ENCODE peak calls at places on chromosomes 13 and 19, in seven cellular contexts. B is lower leg skin, D is A549, P is suprapubic skin, K is transverse colon, F is ovary, L is stomach. E is an unnamed sample.

GRCh38 chr19:17259118-17259780 is 5.3 kb downstream of the USHBP1 start:
- DNase-seq in L (no peak), P (no peak), F (no peak), K (no peak), D (no peak), B (no peak), E (no peak)

GRCh38 chr13:106507560-106508274 is 27.7 kb downstream of the EFNB2 start:
- DNase-seq in L (no peak), D (no peak), P (no peak), F (no peak), B (no peak), K (no peak), E (peak)

GRCh38 chr13:99486996-99487395 is 14.3 kb upstream of the TM9SF2 start:
- DNase-seq in P (no peak), B (no peak), K (no peak), L (no peak), D (no peak), F (no peak), E (no peak)

GRCh38 chr19:51735759-51736449 is 12.1 kb upstream of the HAS1 start:
- DNase-seq in D (no peak), L (peak), B (no peak), P (peak), F (no peak), K (peak), E (peak)

GRCh38 chr19:1000591-1001537 is 645 bp downstream of the GRIN3B start:
- DNase-seq in D (peak), P (no peak), L (no peak), F (no peak), K (no peak), B (no peak), E (no peak)

GRCh38 chr19:15047680-15048079 is 1.6 kb upstream of the CASP14 start:
- DNase-seq in K (no peak), L (no peak), B (no peak), F (no peak), P (no peak), D (no peak), E (no peak)

GRCh38 chr13:81714513-81714912 is 1373.6 kb upstream of the SPRY2 start:
- DNase-seq in P (no peak), L (no peak), F (no peak), D (no peak), B (no peak), K (no peak), E (no peak)

GRCh38 chr13:21670006-21670882 is 629 bp upstream of the FGF9 start:
- DNase-seq in K (peak), B (peak), L (peak), F (peak), P (peak), D (peak), E (no peak)

GRCh38 chr13:54928071-54928470 is 1899.5 kb downstream of the OLFM4 start:
- DNase-seq in P (no peak), B (no peak), K (no peak), F (no peak), D (no peak), L (no peak), E (no peak)

GRCh38 chr19:13091400-13092161 is 11.1 kb downstream of the LYL1 start:
- DNase-seq in P (no peak), B (no peak), K (no peak), L (no peak), D (no peak), F (peak), E (no peak)

GRCh38 chr13:28494537-28494860 is 429 bp downstream of the FLT1 start:
- DNase-seq in K (no peak), P (no peak), L (no peak), D (no peak), B (no peak), F (no peak), E (no peak)

GRCh38 chr19:44581288-44581687 is 32.1 kb upstream of the IGSF23 start:
- DNase-seq in P (no peak), L (no peak), F (no peak), K (no peak), B (peak), D (no peak), E (no peak)

GRCh38 chr19:38229585-38230073 is 5.6 kb upstream of the DPF1 start:
- DNase-seq in B (no peak), P (no peak), L (peak), F (peak), K (peak), D (peak), E (peak)

GRCh38 chr19:39127812-39128510 is 2.4 kb downstream of the PAK4 start:
- DNase-seq in K (peak), B (no peak), F (no peak), P (no peak), D (no peak), L (peak), E (no peak)

GRCh38 chr13:106100261-106100919 is 435.1 kb downstream of the EFNB2 start:
- DNase-seq in K (peak), P (no peak), L (peak), B (no peak), D (peak), F (no peak), E (no peak)

GRCh38 chr19:15199652-15200574 is 882 bp downstream of the NOTCH3 start:
- DNase-seq in F (peak), B (no peak), K (no peak), L (no peak), D (no peak), P (no peak), E (peak)

GRCh38 chr13:40024578-40024952 is 369.1 kb downstream of the COG6 start:
- DNase-seq in F (no peak), B (no peak), D (no peak), L (no peak), K (no peak), P (no peak), E (no peak)

GRCh38 chr13:90485441-90485840 is 862.0 kb upstream of the MIR17HG start:
- DNase-seq in K (no peak), P (no peak), B (no peak), F (no peak), L (no peak), D (no peak), E (peak)

GRCh38 chr13:51998723-51999471 is 12.4 kb downstream of the ATP7B start:
- DNase-seq in K (no peak), D (no peak), L (no peak), P (no peak), B (no peak), F (no peak), E (no peak)

GRCh38 chr13:51729853-51730553 is 74.0 kb downstream of the DHRS12 start:
- DNase-seq in F (peak), D (no peak), B (peak), L (no peak), P (peak), K (peak), E (peak)

GRCh38 chr13:110274687-110275086 is 32.3 kb downstream of the COL4A1 start:
- DNase-seq in D (no peak), K (no peak), L (no peak), P (no peak), B (peak), F (no peak), E (no peak)

GRCh38 chr13:40401911-40402776 is 264.3 kb downstream of the FOXO1 start:
- DNase-seq in K (peak), L (peak), P (peak), F (peak), D (peak), B (peak), E (peak)

GRCh38 chr19:4391701-4392543 is 8.4 kb downstream of the SH3GL1 start:
- DNase-seq in K (no peak), F (no peak), D (no peak), L (no peak), B (no peak), P (no peak), E (no peak)

GRCh38 chr13:27199691-27200090 is 28.1 kb upstream of the USP12 start:
- DNase-seq in D (no peak), P (no peak), F (no peak), B (no peak), L (no peak), K (no peak), E (no peak)

GRCh38 chr13:31476753-31477152 is 262.6 kb upstream of the RXFP2 start:
- DNase-seq in B (no peak), K (no peak), L (no peak), F (no peak), P (no peak), D (peak), E (no peak)

GRCh38 chr13:90118467-90119071 is 1228.9 kb upstream of the MIR17HG start:
- DNase-seq in K (no peak), P (no peak), L (no peak), D (no peak), F (no peak), B (no peak), E (no peak)

GRCh38 chr13:30880756-30881155 is 25.3 kb upstream of the MEDAG start:
- DNase-seq in B (peak), P (no peak), F (no peak), K (no peak), D (peak), L (no peak), E (no peak)

GRCh38 chr19:19054939-19055440 is 8.8 kb upstream of the SLC25A42 start:
- DNase-seq in K (no peak), B (no peak), F (no peak), D (no peak), P (no peak), L (no peak), E (no peak)
- TF ChIP-seq POLR2A in K (no peak), B (no peak), F (no peak), D (no peak), P (no peak), L (no peak), E (no peak)

DNA sequence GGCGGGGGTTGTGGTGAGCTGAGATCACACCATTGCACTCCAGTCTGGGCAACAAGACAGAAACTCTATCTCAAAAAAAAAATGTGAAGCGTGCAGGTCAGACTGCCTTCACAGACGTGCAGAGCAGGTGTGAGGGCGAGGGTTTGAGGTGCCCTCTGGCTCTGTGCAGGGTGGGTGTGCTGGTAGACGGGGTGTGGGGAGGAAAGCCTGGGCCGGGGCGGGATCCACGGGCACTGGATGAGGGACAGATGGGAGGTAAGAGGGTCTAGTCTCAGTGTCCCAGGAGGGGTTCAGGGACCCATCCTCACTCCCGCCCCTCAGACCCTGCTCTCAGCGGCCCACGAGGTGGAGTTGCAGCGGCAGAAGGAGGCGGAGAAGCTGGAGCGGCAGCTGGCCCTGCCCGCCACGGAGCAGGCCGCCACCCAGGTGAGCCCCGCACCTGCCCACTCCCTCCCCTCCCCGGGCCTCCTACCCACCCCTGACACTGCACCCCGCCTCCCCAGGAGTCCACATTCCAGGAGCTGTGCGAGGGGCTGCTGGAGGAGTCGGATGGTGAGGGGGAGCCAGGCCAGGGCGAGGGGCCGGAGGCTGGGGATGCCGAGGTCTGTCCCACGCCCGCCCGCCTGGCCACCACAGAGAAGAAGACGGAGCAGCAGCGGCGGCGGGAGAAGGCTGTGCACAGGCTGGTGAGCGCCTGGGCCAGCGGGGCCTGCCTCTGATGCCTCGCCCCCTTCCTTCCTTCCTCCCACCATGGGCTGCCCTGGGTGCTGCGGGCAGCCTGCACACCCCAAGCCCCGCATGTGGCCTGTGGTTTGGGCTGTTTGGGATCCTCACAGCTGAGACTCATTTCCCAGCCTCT is 9.1 kb downstream of the NOP53 start:
- DNase-seq in P (peak), D (no peak), K (no peak), F (no peak), L (no peak), B (no peak), E (no peak)
- TF ChIP-seq POLR2A in P (no peak), D (no peak), K (no peak), F (no peak), L (no peak), B (no peak), E (no peak)

GRCh38 chr13:29849071-29849541 is 1.3 kb downstream of the UBL3 start:
- DNase-seq in D (no peak), F (no peak), B (no peak), K (peak), P (no peak), L (no peak), E (no peak)
- TF ChIP-seq POLR2A in D (no peak), F (no peak), B (no peak), K (no peak), P (no peak), L (no peak), E (no peak)

GRCh38 chr13:47258384-47258783 is 361.5 kb upstream of the HTR2A start:
- DNase-seq in F (no peak), K (no peak), B (no peak), L (no peak), D (no peak), P (no peak), E (no peak)
- TF ChIP-seq POLR2A in F (no peak), K (no peak), B (no peak), L (no peak), D (no peak), P (no peak), E (no peak)

GRCh38 chr13:71865858-71866172 is 1.2 kb downstream of the DACH1 start:
- DNase-seq in D (no peak), L (no peak), B (no peak), K (peak), P (no peak), F (no peak), E (no peak)

GRCh38 chr13:71864981-71865857 is 1.8 kb downstream of the DACH1 start:
- DNase-seq in K (peak), B (peak), D (no peak), F (peak), P (peak), L (no peak), E (no peak)

GRCh38 chr13:71869274-71869673 is 2.3 kb upstream of the DACH1 start:
- DNase-seq in K (no peak), P (no peak), B (no peak), L (no peak), D (no peak), F (no peak), E (no peak)

GRCh38 chr13:71866173-71867091 is 572 bp downstream of the DACH1 start:
- DNase-seq in L (peak), B (peak), P (no peak), D (no peak), K (peak), F (peak), E (no peak)

DNA sequence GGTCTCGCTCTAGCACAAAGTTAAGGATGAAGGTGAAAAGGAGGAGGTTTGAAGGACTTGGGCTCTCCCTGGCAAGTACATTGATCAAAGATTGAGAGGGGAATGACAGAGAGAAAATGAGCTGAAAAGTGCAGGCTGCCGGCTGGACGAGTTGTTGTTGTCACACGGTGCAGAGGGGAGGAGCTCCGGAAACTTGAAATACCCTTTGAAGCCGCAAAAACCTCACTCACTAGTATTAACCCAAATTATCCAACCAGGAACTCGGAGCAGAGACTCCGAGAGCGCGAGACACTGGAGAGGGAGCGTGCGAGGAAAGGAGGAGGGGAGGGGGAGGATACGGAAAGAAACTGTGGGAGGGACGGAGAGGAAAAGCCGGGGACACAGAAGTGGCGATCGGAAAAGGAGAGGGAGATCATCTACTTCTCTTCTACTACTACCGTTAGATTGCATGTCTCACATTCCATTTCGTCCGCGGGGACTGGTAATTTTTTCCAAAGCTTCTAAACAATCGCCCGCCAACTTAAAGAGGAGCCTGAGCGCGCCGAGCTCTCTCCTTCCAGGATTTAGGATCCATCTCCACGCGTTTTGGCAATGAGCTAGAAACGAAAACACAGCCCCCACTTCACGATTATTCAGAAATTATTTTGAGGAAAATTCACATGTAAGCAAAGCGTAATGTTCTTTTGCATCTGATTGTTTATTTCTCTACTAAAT is at the start of gene DACH1:
- DNase-seq in D (no peak), L (peak), F (peak), K (peak), P (peak), B (no peak), E (peak)
- TF ChIP-seq POLR2A in D (no peak), L (no peak), F (no peak), K (peak), P (no peak), B (no peak), E (no peak)

DNA sequence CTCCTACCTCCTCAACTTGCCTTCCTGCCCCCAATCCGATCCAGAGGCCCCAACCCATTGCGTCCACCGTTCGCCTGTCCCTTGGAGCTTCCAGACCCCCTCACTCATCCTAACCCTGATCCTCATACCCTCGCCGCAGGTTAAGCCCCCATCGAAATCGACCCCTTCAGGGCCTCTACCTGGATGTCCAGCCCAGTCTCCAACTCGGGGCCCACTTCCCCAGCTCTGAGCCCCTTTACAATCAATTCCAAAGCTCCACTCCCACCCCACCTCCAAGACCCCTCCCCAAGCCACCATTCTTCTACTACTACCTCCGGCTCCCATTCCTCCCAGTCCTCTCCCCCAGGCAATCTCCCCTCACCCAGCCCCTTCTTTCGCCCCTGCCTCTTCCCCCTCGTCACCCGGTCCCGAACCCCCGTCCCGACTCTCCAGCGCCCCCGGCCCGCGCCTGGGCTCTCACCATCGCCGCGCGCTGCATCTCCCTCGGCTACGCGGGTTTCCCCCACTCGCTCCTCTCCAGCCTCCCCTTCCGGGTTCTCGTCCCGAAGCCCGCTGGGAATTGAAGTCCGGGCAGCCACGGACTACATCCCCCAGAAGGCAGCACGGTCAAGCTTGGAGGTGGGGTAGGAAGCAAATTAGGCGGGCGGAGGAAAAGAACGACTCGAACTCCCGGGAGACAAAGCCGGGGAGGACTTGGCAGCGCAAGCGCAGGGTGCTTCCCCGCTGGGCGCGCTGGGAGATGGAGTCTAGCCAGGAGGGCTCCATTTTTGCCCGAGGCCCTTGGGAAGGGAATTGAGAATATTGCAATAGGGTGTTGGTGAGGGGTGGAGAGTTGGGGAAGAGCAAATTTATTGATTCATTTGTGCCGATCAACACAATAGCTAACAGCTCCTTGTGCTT is at the start of gene FBXO46:
- DNase-seq in K (peak), B (peak), L (peak), P (peak), D (peak), F (peak), E (peak)
- TF ChIP-seq POLR2A in K (peak), B (no peak), L (peak), P (no peak), D (peak), F (peak), E (peak)

DNA sequence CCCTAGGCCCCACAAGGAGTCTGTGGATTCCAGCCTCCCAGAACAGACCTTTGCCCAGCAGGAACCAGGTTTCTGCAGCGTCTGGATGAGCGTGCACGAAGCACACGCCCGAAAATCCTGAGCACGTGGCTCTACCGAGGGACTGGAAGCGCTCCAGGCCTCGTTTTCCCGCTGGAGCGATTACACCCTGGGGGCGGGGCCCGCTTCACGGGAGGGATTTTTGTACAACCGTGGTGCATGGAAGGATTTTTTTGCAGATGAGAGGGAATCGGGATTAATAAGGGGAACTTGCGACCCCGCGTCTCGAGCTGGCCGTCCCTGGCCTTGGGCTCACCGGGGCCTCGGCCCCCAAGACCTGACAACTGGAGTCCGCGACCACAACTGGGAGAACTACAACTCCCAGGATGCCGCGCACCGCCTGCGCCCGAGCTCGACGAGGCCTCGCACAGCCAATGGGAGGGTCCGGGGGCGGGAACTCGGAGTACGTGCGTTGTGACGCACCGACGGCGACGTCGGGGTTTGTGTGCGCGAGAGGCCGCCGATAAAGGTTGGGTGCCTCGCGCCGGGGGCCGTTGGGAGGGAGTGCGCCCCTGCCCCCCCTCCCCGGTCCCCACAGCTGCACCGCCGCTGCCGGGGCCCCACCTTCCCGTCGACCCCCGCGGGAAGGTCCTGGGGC is at the start of gene ZNF628:
- DNase-seq in P (peak), K (peak), B (peak), D (peak), L (peak), F (peak), E (peak)
- TF ChIP-seq POLR2A in P (no peak), K (peak), B (no peak), D (peak), L (no peak), F (peak), E (peak)

GRCh38 chr19:18443406-18443805 is 5.5 kb upstream of the ISYNA1 start:
- DNase-seq in P (no peak), F (no peak), B (no peak), D (no peak), L (no peak), K (no peak), E (no peak)

GRCh38 chr19:18444513-18444912 is 6.6 kb upstream of the ISYNA1 start:
- DNase-seq in P (no peak), L (no peak), K (no peak), F (no peak), B (no peak), D (no peak), E (no peak)

GRCh38 chr19:18442941-18443340 is 5.0 kb upstream of the ISYNA1 start:
- DNase-seq in K (no peak), L (no peak), F (no peak), D (no peak), B (no peak), P (no peak), E (no peak)

GRCh38 chr19:18445252-18445948 is 7.5 kb upstream of the ISYNA1 start:
- DNase-seq in B (no peak), F (no peak), P (no peak), L (no peak), D (no peak), K (peak), E (no peak)

GRCh38 chr19:18443831-18444230 is 5.9 kb upstream of the ISYNA1 start:
- DNase-seq in F (no peak), P (no peak), D (no peak), B (no peak), L (no peak), K (no peak), E (no peak)
- TF ChIP-seq POLR2A in F (no peak), P (no peak), D (no peak), B (no peak), L (no peak), K (no peak), E (no peak)